ENCODE peak calls at places on chromosome 7, in nine cellular contexts. One of them, this sample, is unnamed.

GRCh38 chr7:1455241-1455939 is 3.9 kb downstream of the MICALL2 start:
- DNase-seq in cardiac fibroblast: no peak
- DNase-seq in omental fat pad: no peak
- DNase-seq in esophagus squamous epithelium: no peak
- DNase-seq in ovary: no peak
- DNase-seq in astrocyte of the spinal cord: no peak
- DNase-seq in AG09309: no peak
- DNase-seq in progenitor cell of endocrine pancreas: no peak
- DNase-seq in RWPE1: peak; percentile 87
- DNase-seq in this sample: no peak

GRCh38 chr7:116918744-116919143 is 34.6 kb upstream of the ST7 start:
- DNase-seq in cardiac fibroblast: no peak
- DNase-seq in omental fat pad: no peak
- DNase-seq in esophagus squamous epithelium: no peak
- DNase-seq in ovary: no peak
- DNase-seq in astrocyte of the spinal cord: no peak
- DNase-seq in AG09309: no peak
- DNase-seq in progenitor cell of endocrine pancreas: no peak
- DNase-seq in RWPE1: no peak
- DNase-seq in this sample: peak; percentile 3

GRCh38 chr7:24931787-24932186 is 48.2 kb downstream of the OSBPL3 start:
- DNase-seq in cardiac fibroblast: no peak
- DNase-seq in omental fat pad: no peak
- DNase-seq in esophagus squamous epithelium: no peak
- DNase-seq in ovary: no peak
- DNase-seq in astrocyte of the spinal cord: no peak
- DNase-seq in AG09309: no peak
- DNase-seq in progenitor cell of endocrine pancreas: no peak
- DNase-seq in RWPE1: no peak
- DNase-seq in this sample: no peak

GRCh38 chr7:105210721-105211205 is 178.0 kb downstream of the SRPK2 start:
- DNase-seq in cardiac fibroblast: peak; percentile 73
- DNase-seq in omental fat pad: no peak
- DNase-seq in esophagus squamous epithelium: no peak
- DNase-seq in ovary: peak; percentile 22
- DNase-seq in astrocyte of the spinal cord: no peak
- DNase-seq in AG09309: no peak
- DNase-seq in progenitor cell of endocrine pancreas: no peak
- DNase-seq in RWPE1: no peak
- DNase-seq in this sample: no peak

GRCh38 chr7:127578036-127578684 is 7.2 kb downstream of the GCC1 start:
- DNase-seq in cardiac fibroblast: peak; percentile 26
- DNase-seq in omental fat pad: no peak
- DNase-seq in esophagus squamous epithelium: no peak
- DNase-seq in ovary: no peak
- DNase-seq in astrocyte of the spinal cord: peak; percentile 22
- DNase-seq in AG09309: no peak
- DNase-seq in progenitor cell of endocrine pancreas: no peak
- DNase-seq in RWPE1: no peak
- DNase-seq in this sample: peak; percentile 28

GRCh38 chr7:2936891-2937580 is 92.9 kb upstream of the GNA12 start:
- DNase-seq in cardiac fibroblast: no peak
- DNase-seq in omental fat pad: peak; percentile 16
- DNase-seq in esophagus squamous epithelium: no peak
- DNase-seq in ovary: no peak
- DNase-seq in astrocyte of the spinal cord: no peak
- DNase-seq in AG09309: no peak
- DNase-seq in progenitor cell of endocrine pancreas: no peak
- DNase-seq in RWPE1: no peak
- DNase-seq in this sample: no peak

GRCh38 chr7:131241381-131241780 is 86.3 kb upstream of the MKLN1 start:
- DNase-seq in cardiac fibroblast: no peak
- DNase-seq in omental fat pad: no peak
- DNase-seq in esophagus squamous epithelium: no peak
- DNase-seq in ovary: no peak
- DNase-seq in astrocyte of the spinal cord: no peak
- DNase-seq in AG09309: no peak
- DNase-seq in progenitor cell of endocrine pancreas: no peak
- DNase-seq in RWPE1: no peak
- DNase-seq in this sample: no peak

GRCh38 chr7:124457841-124458240 is 307.8 kb downstream of the GPR37 start:
- DNase-seq in cardiac fibroblast: no peak
- DNase-seq in omental fat pad: no peak
- DNase-seq in esophagus squamous epithelium: no peak
- DNase-seq in ovary: no peak
- DNase-seq in astrocyte of the spinal cord: peak; percentile 46
- DNase-seq in AG09309: no peak
- DNase-seq in progenitor cell of endocrine pancreas: no peak
- DNase-seq in RWPE1: no peak
- DNase-seq in this sample: no peak

GRCh38 chr7:158924956-158925355 is 68.6 kb downstream of the DYNC2I1 start:
- DNase-seq in cardiac fibroblast: no peak
- DNase-seq in omental fat pad: no peak
- DNase-seq in esophagus squamous epithelium: no peak
- DNase-seq in ovary: no peak
- DNase-seq in astrocyte of the spinal cord: peak; percentile 39
- DNase-seq in AG09309: peak; percentile 1
- DNase-seq in progenitor cell of endocrine pancreas: no peak
- DNase-seq in RWPE1: no peak
- DNase-seq in this sample: peak; percentile 21

GRCh38 chr7:91357929-91358328 is 93.7 kb downstream of the FZD1 start:
- DNase-seq in cardiac fibroblast: no peak
- DNase-seq in omental fat pad: no peak
- DNase-seq in esophagus squamous epithelium: no peak
- DNase-seq in ovary: no peak
- DNase-seq in astrocyte of the spinal cord: no peak
- DNase-seq in AG09309: peak; percentile 33
- DNase-seq in progenitor cell of endocrine pancreas: no peak
- DNase-seq in RWPE1: no peak
- DNase-seq in this sample: no peak

GRCh38 chr7:131225619-131226101 is 102.0 kb upstream of the MKLN1 start:
- DNase-seq in cardiac fibroblast: peak; percentile 83
- DNase-seq in omental fat pad: no peak
- DNase-seq in esophagus squamous epithelium: no peak
- DNase-seq in ovary: peak; percentile 71
- DNase-seq in astrocyte of the spinal cord: peak; percentile 47
- DNase-seq in AG09309: no peak
- DNase-seq in progenitor cell of endocrine pancreas: no peak
- DNase-seq in RWPE1: peak; percentile 13
- DNase-seq in this sample: no peak

GRCh38 chr7:143331179-143331825 is 15.4 kb downstream of the CLCN1 start:
- DNase-seq in cardiac fibroblast: peak; percentile 86
- DNase-seq in omental fat pad: no peak
- DNase-seq in esophagus squamous epithelium: no peak
- DNase-seq in ovary: no peak
- DNase-seq in astrocyte of the spinal cord: peak; percentile 91
- DNase-seq in AG09309: peak; percentile 87
- DNase-seq in progenitor cell of endocrine pancreas: no peak
- DNase-seq in RWPE1: peak; percentile 85
- DNase-seq in this sample: peak; percentile 86

GRCh38 chr7:119223930-119224329 is 999.4 kb downstream of the ANKRD7 start:
- DNase-seq in cardiac fibroblast: no peak
- DNase-seq in omental fat pad: no peak
- DNase-seq in esophagus squamous epithelium: no peak
- DNase-seq in ovary: no peak
- DNase-seq in astrocyte of the spinal cord: no peak
- DNase-seq in AG09309: no peak
- DNase-seq in progenitor cell of endocrine pancreas: no peak
- DNase-seq in RWPE1: no peak
- DNase-seq in this sample: no peak

GRCh38 chr7:44291066-44291732 is 34.2 kb downstream of the CAMK2B start:
- DNase-seq in cardiac fibroblast: peak; percentile 99
- DNase-seq in omental fat pad: peak; percentile 14
- DNase-seq in esophagus squamous epithelium: no peak
- DNase-seq in ovary: peak; percentile 86
- DNase-seq in astrocyte of the spinal cord: peak; percentile 14
- DNase-seq in AG09309: no peak
- DNase-seq in progenitor cell of endocrine pancreas: peak; percentile 5
- DNase-seq in RWPE1: no peak
- DNase-seq in this sample: peak; percentile 31

GRCh38 chr7:71636329-71636728 is 504.4 kb downstream of the GALNT17 start:
- DNase-seq in cardiac fibroblast: no peak
- DNase-seq in omental fat pad: no peak
- DNase-seq in esophagus squamous epithelium: no peak
- DNase-seq in ovary: no peak
- DNase-seq in astrocyte of the spinal cord: peak; percentile 49
- DNase-seq in AG09309: no peak
- DNase-seq in progenitor cell of endocrine pancreas: no peak
- DNase-seq in RWPE1: no peak
- DNase-seq in this sample: no peak

GRCh38 chr7:141071260-141071854 is 2.5 kb upstream of the TMEM178B start:
- DNase-seq in cardiac fibroblast: no peak
- DNase-seq in omental fat pad: no peak
- DNase-seq in esophagus squamous epithelium: no peak
- DNase-seq in ovary: no peak
- DNase-seq in astrocyte of the spinal cord: peak; percentile 15
- DNase-seq in AG09309: no peak
- DNase-seq in progenitor cell of endocrine pancreas: peak; percentile 16
- DNase-seq in RWPE1: peak; percentile 34
- DNase-seq in this sample: no peak

DNA sequence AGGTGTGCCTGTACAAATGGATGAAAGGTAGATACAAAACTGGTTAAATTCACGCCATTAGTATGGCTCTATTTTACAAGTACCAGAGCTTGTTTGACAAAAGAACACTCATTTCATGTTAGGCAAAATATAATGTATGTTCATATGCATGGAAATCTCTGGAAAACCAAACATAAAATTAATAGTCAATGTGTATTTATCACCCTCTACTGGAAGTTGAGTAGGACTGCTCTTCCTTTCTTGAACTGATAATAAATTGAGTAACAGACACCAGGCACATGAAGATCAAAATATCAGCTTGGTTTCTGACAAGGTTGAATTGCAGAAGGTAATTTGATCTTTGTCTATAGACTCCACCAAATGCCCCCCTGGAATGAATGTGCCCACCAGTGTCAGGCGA is 19.8 kb upstream of the AKR1B1 start:
- DNase-seq in cardiac fibroblast: no peak
- DNase-seq in omental fat pad: no peak
- DNase-seq in esophagus squamous epithelium: no peak
- DNase-seq in ovary: no peak
- DNase-seq in astrocyte of the spinal cord: no peak
- DNase-seq in AG09309: no peak
- DNase-seq in progenitor cell of endocrine pancreas: no peak
- DNase-seq in RWPE1: no peak
- DNase-seq in this sample: no peak
- TF ChIP-seq CTCF in cardiac fibroblast: peak; percentile 51
- TF ChIP-seq CTCF in omental fat pad: no peak
- TF ChIP-seq CTCF in esophagus squamous epithelium: no peak
- TF ChIP-seq CTCF in ovary: no peak
- TF ChIP-seq CTCF in astrocyte of the spinal cord: peak; percentile 9
- TF ChIP-seq CTCF in AG09309: peak; percentile 25
- TF ChIP-seq CTCF in progenitor cell of endocrine pancreas: no peak
- TF ChIP-seq CTCF in RWPE1: no peak
- TF ChIP-seq CTCF in this sample: peak; percentile 74

GRCh38 chr7:23544913-23545354 is 13.2 kb upstream of the TRA2A start:
- DNase-seq in cardiac fibroblast: peak; percentile 43
- DNase-seq in omental fat pad: no peak
- DNase-seq in esophagus squamous epithelium: no peak
- DNase-seq in ovary: no peak
- DNase-seq in astrocyte of the spinal cord: peak; percentile 35
- DNase-seq in AG09309: no peak
- DNase-seq in progenitor cell of endocrine pancreas: no peak
- DNase-seq in RWPE1: peak; percentile 61
- DNase-seq in this sample: peak; percentile 24
- TF ChIP-seq CTCF in cardiac fibroblast: peak; percentile 58
- TF ChIP-seq CTCF in omental fat pad: no peak
- TF ChIP-seq CTCF in esophagus squamous epithelium: no peak
- TF ChIP-seq CTCF in ovary: no peak
- TF ChIP-seq CTCF in astrocyte of the spinal cord: peak; percentile 73
- TF ChIP-seq CTCF in AG09309: peak; percentile 54
- TF ChIP-seq CTCF in progenitor cell of endocrine pancreas: peak; percentile 28
- TF ChIP-seq CTCF in RWPE1: peak; percentile 93
- TF ChIP-seq CTCF in this sample: peak; percentile 70

DNA sequence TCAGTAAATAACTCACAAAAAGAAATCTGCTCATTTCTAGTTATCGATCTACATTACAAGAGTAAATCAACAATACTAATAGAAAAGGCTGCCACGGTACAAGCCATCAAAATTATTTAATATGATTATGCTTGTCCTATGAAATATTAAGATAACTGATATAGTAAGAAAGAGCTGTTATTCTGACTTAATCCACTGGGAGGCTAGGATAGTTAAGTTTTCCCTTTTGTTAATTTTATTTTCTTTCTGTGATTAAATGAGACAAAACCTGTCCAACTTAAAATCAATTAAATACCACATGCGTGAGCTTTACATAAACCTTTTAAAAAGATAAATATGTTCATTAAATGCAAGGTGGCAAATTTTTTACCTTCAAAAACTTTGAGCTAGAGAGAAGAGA is 114.8 kb downstream of the LMBR1 start:
- DNase-seq in cardiac fibroblast: no peak
- DNase-seq in omental fat pad: no peak
- DNase-seq in esophagus squamous epithelium: no peak
- DNase-seq in ovary: no peak
- DNase-seq in astrocyte of the spinal cord: no peak
- DNase-seq in AG09309: no peak
- DNase-seq in progenitor cell of endocrine pancreas: no peak
- DNase-seq in RWPE1: no peak
- DNase-seq in this sample: no peak
- TF ChIP-seq CTCF in cardiac fibroblast: peak; percentile 13
- TF ChIP-seq CTCF in omental fat pad: no peak
- TF ChIP-seq CTCF in esophagus squamous epithelium: no peak
- TF ChIP-seq CTCF in ovary: no peak
- TF ChIP-seq CTCF in astrocyte of the spinal cord: peak; percentile 13
- TF ChIP-seq CTCF in AG09309: no peak
- TF ChIP-seq CTCF in progenitor cell of endocrine pancreas: peak; percentile 16
- TF ChIP-seq CTCF in RWPE1: peak; percentile 29
- TF ChIP-seq CTCF in this sample: peak; percentile 61

GRCh38 chr7:128929201-128929808 is 8.4 kb upstream of the IRF5 start:
- DNase-seq in cardiac fibroblast: no peak
- DNase-seq in omental fat pad: no peak
- DNase-seq in esophagus squamous epithelium: no peak
- DNase-seq in ovary: no peak
- DNase-seq in astrocyte of the spinal cord: no peak
- DNase-seq in AG09309: no peak
- DNase-seq in progenitor cell of endocrine pancreas: no peak
- DNase-seq in RWPE1: no peak
- DNase-seq in this sample: no peak

GRCh38 chr7:128924706-128925588 is 12.8 kb upstream of the IRF5 start:
- DNase-seq in cardiac fibroblast: no peak
- DNase-seq in omental fat pad: no peak
- DNase-seq in esophagus squamous epithelium: no peak
- DNase-seq in ovary: no peak
- DNase-seq in astrocyte of the spinal cord: no peak
- DNase-seq in AG09309: no peak
- DNase-seq in progenitor cell of endocrine pancreas: no peak
- DNase-seq in RWPE1: no peak
- DNase-seq in this sample: no peak

GRCh38 chr7:128931186-128931798 is 6.4 kb upstream of the IRF5 start:
- DNase-seq in cardiac fibroblast: no peak
- DNase-seq in omental fat pad: no peak
- DNase-seq in esophagus squamous epithelium: no peak
- DNase-seq in ovary: no peak
- DNase-seq in astrocyte of the spinal cord: no peak
- DNase-seq in AG09309: no peak
- DNase-seq in progenitor cell of endocrine pancreas: no peak
- DNase-seq in RWPE1: no peak
- DNase-seq in this sample: no peak

GRCh38 chr7:128931965-128932861 is 5.5 kb upstream of the IRF5 start:
- DNase-seq in cardiac fibroblast: no peak
- DNase-seq in omental fat pad: no peak
- DNase-seq in esophagus squamous epithelium: no peak
- DNase-seq in ovary: no peak
- DNase-seq in astrocyte of the spinal cord: no peak
- DNase-seq in AG09309: no peak
- DNase-seq in progenitor cell of endocrine pancreas: no peak
- DNase-seq in RWPE1: no peak
- DNase-seq in this sample: no peak

GRCh38 chr7:128928159-128928558 is 9.6 kb upstream of the IRF5 start:
- DNase-seq in cardiac fibroblast: no peak
- DNase-seq in omental fat pad: no peak
- DNase-seq in esophagus squamous epithelium: no peak
- DNase-seq in ovary: no peak
- DNase-seq in astrocyte of the spinal cord: no peak
- DNase-seq in AG09309: no peak
- DNase-seq in progenitor cell of endocrine pancreas: no peak
- DNase-seq in RWPE1: no peak
- DNase-seq in this sample: no peak
- TF ChIP-seq CTCF in cardiac fibroblast: no peak
- TF ChIP-seq CTCF in omental fat pad: no peak
- TF ChIP-seq CTCF in esophagus squamous epithelium: no peak
- TF ChIP-seq CTCF in ovary: no peak
- TF ChIP-seq CTCF in astrocyte of the spinal cord: no peak
- TF ChIP-seq CTCF in AG09309: no peak
- TF ChIP-seq CTCF in progenitor cell of endocrine pancreas: no peak
- TF ChIP-seq CTCF in RWPE1: no peak
- TF ChIP-seq CTCF in this sample: no peak